ENCODE peak calls at places on chromosomes 3 and 15, in five cellular contexts. K, R, U, Y and P are unnamed samples.

GRCh38 chr15:92112180-92112579 is 258.7 kb downstream of the SLCO3A1 start:
- DNase-seq in Y (no peak), R (no peak), U (no peak), K (peak), P (no peak)

GRCh38 chr3:150015906-150016305 is 45.2 kb upstream of the PFN2 start:
- DNase-seq in Y (no peak), K (no peak), R (no peak), U (no peak), P (no peak)

GRCh38 chr15:90189781-90190467 is 11.2 kb upstream of the SEMA4B start:
- DNase-seq in R (no peak), Y (no peak), K (no peak), U (no peak), P (no peak)

GRCh38 chr3:190325923-190326322 is 3.7 kb upstream of the CLDN1 start:
- DNase-seq in R (no peak), K (peak), U (no peak), Y (peak), P (no peak)

GRCh38 chr3:51974277-51974962 is 444 bp upstream of the ABHD14A start:
- DNase-seq in R (no peak), K (no peak), Y (no peak), U (no peak), P (no peak)

GRCh38 chr15:98905981-98906711 is 101.4 kb downstream of the PGPEP1L start:
- DNase-seq in R (no peak), U (no peak), Y (no peak), K (no peak), P (no peak)

GRCh38 chr15:90001683-90002427 is 731 bp downstream of the ZNF710 start:
- DNase-seq in K (peak), R (peak), Y (peak), U (peak), P (peak)

GRCh38 chr3:53823026-53823955 is 22.9 kb downstream of the CHDH start:
- DNase-seq in K (no peak), Y (no peak), U (no peak), R (peak), P (peak)

GRCh38 chr3:126523745-126524428 is at the start of gene CHST13:
- DNase-seq in R (peak), U (peak), K (peak), Y (peak), P (peak)

GRCh38 chr15:87777054-87777498 is 479.5 kb downstream of the NTRK3 start:
- DNase-seq in K (peak), Y (peak), R (no peak), U (no peak), P (no peak)

GRCh38 chr3:43707266-43707665 is 16.5 kb downstream of the ABHD5 start:
- DNase-seq in K (peak), U (no peak), R (no peak), Y (no peak), P (no peak)

GRCh38 chr15:67146875-67147381 is 81.5 kb downstream of the SMAD3 start:
- DNase-seq in K (peak), Y (peak), U (no peak), R (no peak), P (no peak)

GRCh38 chr15:43067717-43068461 is 37.9 kb downstream of the UBR1 start:
- DNase-seq in Y (peak), R (no peak), K (peak), U (no peak), P (no peak)

GRCh38 chr3:8837172-8837571 is 67.8 kb upstream of the OXTR start:
- DNase-seq in Y (peak), U (no peak), K (peak), R (no peak), P (no peak)

GRCh38 chr3:46214751-46215352 is 6.7 kb upstream of the CCR1 start:
- DNase-seq in K (no peak), Y (peak), U (peak), R (peak), P (peak)

GRCh38 chr3:94336076-94336741 is 273.3 kb downstream of the NSUN3 start:
- DNase-seq in U (peak), R (no peak), K (peak), Y (peak), P (peak)

GRCh38 chr15:71116942-71117341 is 1.7 kb downstream of the THSD4 start:
- DNase-seq in R (no peak), K (no peak), U (no peak), Y (no peak), P (no peak)

GRCh38 chr15:77915261-77915960 is 162.1 kb downstream of the TBC1D2B start:
- DNase-seq in R (no peak), U (no peak), K (no peak), Y (no peak), P (peak)

GRCh38 chr3:12752111-12752510 is 6.9 kb downstream of the TMEM40 start:
- DNase-seq in K (peak), R (no peak), U (no peak), Y (no peak), P (no peak)

GRCh38 chr3:151976211-151977050 is 103.0 kb downstream of the SUCNR1 start:
- DNase-seq in U (no peak), K (peak), R (no peak), Y (peak), P (no peak)

GRCh38 chr3:76505202-76505875 is 534.6 kb upstream of the ROBO2 start:
- DNase-seq in Y (no peak), K (no peak), R (no peak), U (no peak), P (no peak)

GRCh38 chr15:58865420-58865880 is 68.0 kb downstream of the SLTM start:
- DNase-seq in R (no peak), U (no peak), Y (no peak), K (no peak), P (peak)

GRCh38 chr3:140972833-140973232 is 31.2 kb downstream of the SLC25A36 start:
- DNase-seq in R (no peak), K (peak), U (no peak), Y (peak), P (no peak)

GRCh38 chr15:101498076-101498730 is 8.7 kb upstream of the PCSK6 start:
- DNase-seq in R (peak), Y (no peak), K (no peak), U (no peak), P (no peak)

GRCh38 chr3:41000471-41000870 is 198.8 kb upstream of the CTNNB1 start:
- DNase-seq in R (no peak), K (no peak), U (no peak), Y (no peak), P (no peak)

GRCh38 chr3:36713904-36714303 is 50.4 kb downstream of the DCLK3 start:
- DNase-seq in U (no peak), K (no peak), R (no peak), Y (no peak), P (no peak)

GRCh38 chr15:40115670-40116093 is 7.0 kb upstream of the BMF start:
- DNase-seq in Y (no peak), U (no peak), K (no peak), R (no peak), P (peak)

GRCh38 chr15:71079208-71080044 is 35.8 kb upstream of the THSD4 start:
- DNase-seq in Y (no peak), U (no peak), R (no peak), K (peak), P (no peak)

GRCh38 chr15:68984589-68984988 is 29.9 kb upstream of the NOX5 start:
- DNase-seq in Y (no peak), R (no peak), U (no peak), K (no peak), P (no peak)

GRCh38 chr3:83849331-83849730 is 1109.5 kb upstream of the CADM2 start:
- DNase-seq in K (no peak), R (no peak), Y (no peak), U (no peak), P (no peak)

GRCh38 chr3:187678869-187679268 is 8.7 kb upstream of the SST start:
- DNase-seq in R (peak), Y (peak), U (peak), K (peak), P (peak)

GRCh38 chr3:52109556-52110380 is 44.5 kb downstream of the POC1A start:
- DNase-seq in R (no peak), U (no peak), Y (peak), K (peak), P (no peak)

GRCh38 chr3:35275768-35276167 is 363.6 kb upstream of the ARPP21 start:
- DNase-seq in K (no peak), R (no peak), U (no peak), Y (no peak), P (no peak)

GRCh38 chr3:81352867-81353266 is 408.6 kb downstream of the GBE1 start:
- DNase-seq in R (no peak), K (peak), Y (no peak), U (no peak), P (peak)

DNA sequence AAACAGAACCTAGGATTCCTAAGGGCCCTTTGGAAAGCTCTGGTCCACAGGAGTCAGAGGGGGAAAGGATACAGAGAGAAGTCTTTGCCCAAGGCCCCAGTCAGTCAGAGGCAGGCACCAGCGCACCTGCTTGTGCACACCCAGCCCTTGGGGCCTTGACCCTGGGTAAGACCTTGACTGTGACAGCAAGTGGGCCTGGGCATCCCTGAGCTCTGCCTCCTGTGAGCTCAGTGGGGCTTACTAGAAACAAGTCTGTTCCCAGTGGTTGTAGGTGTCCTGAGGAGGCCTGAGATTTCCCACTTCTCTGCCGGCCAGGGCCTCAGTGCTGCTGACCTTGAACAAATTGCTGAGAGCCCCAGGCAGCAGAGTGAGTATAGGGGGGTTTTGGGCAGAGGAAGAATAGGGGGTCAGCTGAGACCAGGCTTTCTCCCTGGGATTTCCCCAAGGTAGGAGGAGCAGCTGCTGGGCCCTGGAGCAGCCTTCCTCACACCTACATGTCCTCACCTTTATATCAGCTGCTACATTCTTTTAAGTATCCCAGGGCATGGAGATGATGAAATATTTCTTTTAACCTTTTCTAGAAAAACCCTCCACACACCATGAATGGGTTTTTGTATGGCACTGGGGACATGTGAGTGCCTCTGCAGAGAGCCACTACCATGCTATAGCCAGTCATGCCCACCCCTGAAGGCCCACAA is 9.7 kb upstream of the DAG1 start:
- DNase-seq in U (no peak), Y (no peak), R (no peak), K (no peak), P (no peak)
- H2BK5ac ChIP-seq in U (peak), Y (no peak), R (peak), K (no peak), P (peak)

GRCh38 chr3:193872265-193872753 is 263.6 kb upstream of the HES1 start:
- DNase-seq in K (peak), R (no peak), Y (peak), U (no peak), P (no peak)
- H4K91ac ChIP-seq in K (no peak), R (peak), Y (no peak), U (no peak), P (no peak)

DNA sequence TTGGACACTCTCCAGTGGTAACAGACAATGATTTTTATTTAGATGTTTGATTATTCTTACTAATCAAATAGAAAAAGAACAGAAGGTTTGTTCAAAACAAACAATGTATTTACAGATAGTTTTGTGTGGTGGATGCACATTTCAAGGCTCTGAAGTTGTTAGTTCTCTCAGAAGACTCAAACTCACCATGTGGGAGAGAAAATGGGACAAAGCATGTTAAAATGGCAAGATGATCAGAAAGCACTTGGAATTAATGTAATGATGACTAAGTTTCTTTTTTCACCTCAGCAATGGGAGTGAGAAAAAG is 450.5 kb upstream of the KCNMB2 start:
- DNase-seq in Y (no peak), U (no peak), K (no peak), R (no peak), P (no peak)
- H2BK15ac ChIP-seq in Y (peak), U (no peak), K (no peak), R (no peak), P (no peak)

DNA sequence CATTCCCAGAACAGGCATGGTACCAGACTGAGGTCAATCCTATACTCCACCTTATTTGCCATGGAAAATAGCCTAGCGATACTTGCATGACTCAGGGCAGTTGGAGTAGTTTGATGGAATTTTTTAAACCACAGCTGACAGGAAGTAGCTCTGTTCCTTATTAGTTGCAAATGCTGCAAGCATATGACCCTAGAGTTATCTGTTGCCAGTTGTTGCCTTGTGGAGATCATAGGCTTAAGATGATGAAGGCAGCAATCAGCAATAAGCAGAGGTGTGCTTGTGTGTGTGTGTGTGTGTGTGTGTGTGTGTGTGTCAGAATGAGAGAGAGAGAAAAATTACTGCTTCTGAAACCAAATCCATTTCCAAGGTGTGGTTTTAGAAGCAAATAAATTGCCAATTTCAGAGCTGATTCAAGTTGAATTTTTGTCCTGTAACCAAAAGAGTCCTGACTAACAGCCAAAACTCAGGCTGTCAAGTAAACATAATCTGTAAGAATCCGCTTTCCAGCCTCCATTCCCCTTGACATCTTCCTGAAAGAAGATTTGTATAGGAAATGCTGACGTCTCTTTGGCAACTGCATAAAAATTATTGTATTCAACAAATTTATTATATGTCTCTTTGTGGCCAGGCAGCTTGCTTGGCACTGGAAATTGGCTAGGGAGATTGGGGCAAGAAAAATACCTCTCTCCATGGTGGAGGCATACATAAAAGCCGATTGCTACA is 141.2 kb downstream of the SERPINI1 start:
- DNase-seq in R (no peak), Y (peak), U (no peak), K (peak), P (no peak)
- H2BK5ac ChIP-seq in R (no peak), Y (no peak), U (no peak), K (no peak), P (no peak)